ENCODE peak calls at places on chromosomes 7 and 10, in five cellular contexts. E, F, U, H and Y are unnamed samples.

GRCh38 chr7:118863961-118864360 is 639.5 kb downstream of the ANKRD7 start:
- DNase-seq in E (no peak), F (no peak), U (no peak), H (no peak), Y (no peak)

GRCh38 chr10:78413294-78414055 is 379.8 kb downstream of the RPS24 start:
- DNase-seq in E (no peak), F (no peak), U (no peak), H (no peak), Y (no peak)

GRCh38 chr10:132186488-132187413 is at the start of gene DPYSL4:
- DNase-seq in E (peak; percentile 81), F (no peak), U (no peak), H (no peak), Y (peak; percentile 46)

GRCh38 chr10:105579112-105579511 is 938.0 kb downstream of the SORCS3 start:
- DNase-seq in E (no peak), F (no peak), U (no peak), H (no peak), Y (no peak)

GRCh38 chr10:43461950-43462349 is 25.0 kb downstream of the ZNF487 start:
- DNase-seq in E (peak; percentile 54), F (no peak), U (no peak), H (peak; percentile 44), Y (peak; percentile 89)

GRCh38 chr10:21926949-21927348 is 76.6 kb downstream of the DNAJC1 start:
- DNase-seq in E (no peak), F (no peak), U (no peak), H (no peak), Y (peak; percentile 22)

GRCh38 chr7:89623018-89623672 is 531.1 kb upstream of the STEAP1 start:
- DNase-seq in E (peak; percentile 62), F (no peak), U (no peak), H (no peak), Y (peak; percentile 75)

GRCh38 chr7:99344061-99344647 is 18.5 kb downstream of the ARPC1A start:
- DNase-seq in E (no peak), F (no peak), U (no peak), H (no peak), Y (no peak)

GRCh38 chr10:98242823-98243222 is 25.2 kb downstream of the LOXL4 start:
- DNase-seq in E (no peak), F (no peak), U (no peak), H (no peak), Y (peak; percentile 73)

GRCh38 chr7:13945670-13946069 is 43.8 kb downstream of the ETV1 start:
- DNase-seq in E (peak; percentile 26), F (no peak), U (no peak), H (no peak), Y (peak; percentile 41)